ENCODE peak calls at places on chromosomes 5 and 9, in four cellular contexts. E is kidney, Z is cardiac muscle cell, O is epithelial cell of esophagus. C is an unnamed sample.

GRCh38 chr5:171806976-171807823 is 21.6 kb downstream of the SMIM23 start:
- DNase-seq in E (no peak), Z (no peak), O (peak; percentile 66), C (no peak)

GRCh38 chr9:88342246-88342645 is 46.0 kb upstream of the SPIN1 start:
- DNase-seq in E (no peak), Z (peak; percentile 47), O (no peak), C (no peak)

GRCh38 chr5:76537073-76537543 is 86.1 kb downstream of the F2RL2 start:
- DNase-seq in E (no peak), Z (no peak), O (peak; percentile 18), C (no peak)

GRCh38 chr5:122110990-122111389 is 18.4 kb upstream of the ZNF474 start:
- DNase-seq in E (no peak), Z (no peak), O (peak; percentile 80), C (no peak)

GRCh38 chr9:16421534-16421933 is 448.9 kb downstream of the BNC2 start:
- DNase-seq in E (no peak), Z (no peak), O (peak; percentile 24), C (no peak)

GRCh38 chr9:4297151-4297794 is 2.6 kb downstream of the GLIS3 start:
- DNase-seq in E (peak; percentile 92), Z (peak; percentile 90), O (peak; percentile 73), C (peak; percentile 80)

GRCh38 chr5:34503379-34504346 is 152.5 kb upstream of the RAI14 start:
- DNase-seq in E (no peak), Z (no peak), O (no peak), C (no peak)

GRCh38 chr5:171494452-171495121 is 75.1 kb downstream of the FGF18 start:
- DNase-seq in E (peak; percentile 92), Z (peak; percentile 92), O (peak; percentile 40), C (no peak)

GRCh38 chr9:93680445-93681315 is 104.3 kb downstream of the PHF2 start:
- DNase-seq in E (peak; percentile 68), Z (no peak), O (no peak), C (no peak)

GRCh38 chr5:16064135-16064893 is 115.3 kb downstream of the MARCHF11 start:
- DNase-seq in E (no peak), Z (no peak), O (no peak), C (no peak)

GRCh38 chr5:1093361-1093760 is 18.5 kb downstream of the SLC12A7 start:
- DNase-seq in E (no peak), Z (no peak), O (no peak), C (peak; percentile 84)

DNA sequence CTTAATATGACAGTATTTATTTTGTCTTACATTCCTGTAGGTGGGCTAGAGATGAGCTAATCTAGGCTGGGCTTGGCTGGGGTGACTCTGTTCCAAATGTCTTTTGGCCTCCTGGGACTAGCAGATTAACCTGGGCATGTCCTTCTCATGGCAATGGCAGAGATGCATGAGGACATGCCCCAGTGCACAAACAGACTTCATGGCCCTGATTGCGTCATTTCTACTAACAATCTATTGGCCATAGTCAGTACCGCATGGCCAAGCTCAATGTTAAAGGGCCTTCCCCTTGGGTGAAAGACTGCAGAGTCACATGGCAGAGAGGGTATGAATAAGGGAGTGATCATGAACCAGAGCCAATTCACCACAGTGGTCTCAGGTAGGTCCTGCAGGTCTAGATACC is 313.4 kb downstream of the MSX2 start:
- DNase-seq in E (no peak), Z (no peak), O (no peak), C (no peak)
- H3K4me3 ChIP-seq in E (no peak overlapping the region), Z (no peak overlapping the region), O (no peak overlapping the region), C (no peak overlapping the region)

DNA sequence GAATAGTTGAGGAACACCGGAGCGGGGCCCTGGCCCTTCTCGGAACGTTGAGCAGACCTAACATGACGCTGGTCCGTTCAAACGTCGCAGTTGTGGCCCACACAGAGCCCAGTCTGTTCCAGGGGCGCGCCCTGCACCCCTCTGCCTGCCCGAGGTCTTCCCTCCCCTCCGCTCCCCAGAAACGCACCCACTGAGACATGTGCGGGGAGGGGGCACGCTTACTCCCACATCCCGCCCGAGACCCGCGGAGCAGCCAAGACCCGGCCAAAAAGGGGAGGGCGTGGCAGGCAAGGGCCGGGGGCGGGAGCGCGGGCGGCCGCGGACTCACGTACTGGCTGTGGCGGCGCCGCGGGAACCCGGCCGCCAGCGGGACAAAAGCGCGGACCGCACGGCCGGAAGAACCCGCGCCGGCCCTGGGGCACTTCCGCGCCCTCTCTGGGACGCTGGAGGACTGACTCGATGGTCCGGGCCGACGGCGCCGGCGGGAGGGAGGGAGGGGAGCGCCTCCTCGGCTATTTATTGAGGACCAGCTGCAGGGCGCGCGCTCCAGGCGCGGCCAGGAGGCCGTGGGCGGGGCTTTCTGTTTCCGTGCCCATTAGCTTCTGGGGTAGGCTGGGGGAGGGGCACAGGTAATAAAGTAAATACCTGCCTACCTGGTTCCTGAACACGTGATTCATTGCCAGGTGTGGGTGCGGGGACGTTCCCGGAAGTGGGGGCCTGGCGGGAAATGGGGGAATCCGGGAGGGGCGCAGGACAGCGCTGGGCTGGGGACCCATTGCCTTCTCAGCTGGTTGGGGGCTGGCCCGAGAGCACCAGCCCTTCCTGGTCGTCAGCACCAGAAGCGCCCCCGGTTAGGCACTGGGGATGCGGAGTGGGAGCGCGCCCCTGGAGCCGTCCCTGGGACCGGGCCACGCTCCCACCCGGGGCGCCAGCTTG is at the start of gene ZFP62:
- DNase-seq in E (peak; percentile 98), Z (peak; percentile 95), O (peak; percentile 91), C (peak; percentile 96)
- TF ChIP-seq CTCF in E (no peak), Z (no peak), O (no peak), C (no peak)

DNA sequence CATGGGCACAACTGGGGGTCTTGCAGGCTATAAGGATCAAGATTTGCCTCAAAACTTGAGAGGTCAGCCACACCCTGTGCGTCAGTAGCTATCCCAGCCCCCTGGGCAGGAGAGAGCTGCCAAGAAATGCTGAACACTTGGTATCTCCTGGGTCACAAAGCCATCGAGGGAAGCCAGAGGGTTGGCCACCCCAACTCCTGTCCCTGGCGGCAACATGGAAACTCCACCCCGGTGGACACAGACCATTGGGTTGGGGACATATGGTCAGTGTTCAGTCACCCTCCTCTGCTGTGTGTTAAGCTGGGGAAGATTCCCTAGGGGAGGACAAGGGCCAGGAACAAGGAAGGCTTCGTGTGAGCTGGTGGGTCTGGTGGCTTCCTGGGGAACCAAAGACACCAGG is 140.6 kb downstream of the C5orf15 start:
- DNase-seq in E (peak; percentile 54), Z (no peak), O (no peak), C (no peak)
- H3K4me3 ChIP-seq in E (no peak overlapping the region), Z (no peak overlapping the region), O (no peak overlapping the region), C (no peak overlapping the region)

GRCh38 chr5:146475190-146475801 is 28.2 kb downstream of the TCERG1 start:
- DNase-seq in E (no peak), Z (peak; percentile 10), O (no peak), C (no peak)
- TF ChIP-seq CTCF in E (no peak), Z (peak; percentile 41), O (no peak), C (no peak)

DNA sequence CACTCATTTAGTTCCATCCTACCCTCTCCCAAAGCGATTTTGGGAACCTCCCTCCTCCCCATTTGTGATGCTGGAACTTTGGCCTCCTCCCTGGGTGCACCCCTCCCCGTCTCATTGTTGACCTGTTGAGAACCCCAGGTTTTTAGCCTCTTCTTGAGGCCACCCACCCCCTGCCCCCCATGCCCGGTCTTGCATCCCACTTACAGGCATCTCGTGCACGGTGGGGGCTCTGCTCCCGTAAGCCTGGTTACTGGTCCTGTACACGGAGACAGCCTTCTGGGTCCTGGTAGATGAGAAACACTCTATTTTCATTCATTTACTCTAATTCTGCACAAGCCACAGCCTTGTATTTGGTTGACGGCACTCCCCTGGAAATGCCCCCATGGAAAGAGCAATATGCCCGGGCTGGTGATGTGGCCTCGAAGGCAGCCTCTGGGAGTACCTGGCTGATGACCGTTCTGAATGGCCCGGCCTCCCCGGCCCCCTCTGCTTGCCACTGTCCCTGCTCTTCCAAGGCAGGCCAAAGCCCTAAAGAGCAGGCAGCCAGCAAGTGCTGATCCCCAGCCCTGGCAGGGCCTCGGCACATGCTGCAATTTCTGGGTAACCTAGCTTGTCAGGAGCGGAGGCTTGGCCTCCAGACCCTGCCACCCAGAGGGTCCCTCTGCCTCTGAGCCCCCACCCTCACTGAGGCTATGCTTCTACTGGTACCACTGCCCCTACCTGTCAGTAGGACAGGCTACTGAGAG is 1.9 kb upstream of the MRPS2 start:
- DNase-seq in E (peak; percentile 68), Z (no peak), O (no peak), C (peak; percentile 23)
- H3K4me3 ChIP-seq in E (peak overlapping the region; percentile 88), Z (no peak overlapping the region), O (no peak overlapping the region), C (no peak overlapping the region)

DNA sequence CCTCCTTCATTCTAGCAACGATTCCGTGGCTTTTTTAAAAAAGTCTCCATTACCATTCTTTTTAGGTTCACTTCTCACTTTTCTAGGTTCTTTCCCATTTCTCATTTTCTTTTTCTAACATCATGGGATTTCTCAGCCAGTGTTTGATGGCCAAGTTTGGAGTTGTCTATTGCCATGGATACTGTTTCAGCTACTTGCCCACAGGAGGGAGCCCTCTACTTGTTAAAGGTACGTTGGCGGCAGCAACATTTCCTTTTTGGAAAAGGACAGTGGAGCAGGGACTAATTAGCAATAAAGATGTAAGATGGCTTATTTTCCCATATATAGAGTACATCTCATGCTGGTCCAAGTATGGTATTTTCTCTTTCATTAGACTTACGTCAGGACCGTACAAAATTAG is 2257.5 kb upstream of the C9orf72 start:
- DNase-seq in E (no peak), Z (peak; percentile 14), O (peak; percentile 68), C (peak; percentile 74)
- TF ChIP-seq CTCF in E (peak; percentile 34), Z (no peak), O (peak; percentile 74), C (no peak)

DNA sequence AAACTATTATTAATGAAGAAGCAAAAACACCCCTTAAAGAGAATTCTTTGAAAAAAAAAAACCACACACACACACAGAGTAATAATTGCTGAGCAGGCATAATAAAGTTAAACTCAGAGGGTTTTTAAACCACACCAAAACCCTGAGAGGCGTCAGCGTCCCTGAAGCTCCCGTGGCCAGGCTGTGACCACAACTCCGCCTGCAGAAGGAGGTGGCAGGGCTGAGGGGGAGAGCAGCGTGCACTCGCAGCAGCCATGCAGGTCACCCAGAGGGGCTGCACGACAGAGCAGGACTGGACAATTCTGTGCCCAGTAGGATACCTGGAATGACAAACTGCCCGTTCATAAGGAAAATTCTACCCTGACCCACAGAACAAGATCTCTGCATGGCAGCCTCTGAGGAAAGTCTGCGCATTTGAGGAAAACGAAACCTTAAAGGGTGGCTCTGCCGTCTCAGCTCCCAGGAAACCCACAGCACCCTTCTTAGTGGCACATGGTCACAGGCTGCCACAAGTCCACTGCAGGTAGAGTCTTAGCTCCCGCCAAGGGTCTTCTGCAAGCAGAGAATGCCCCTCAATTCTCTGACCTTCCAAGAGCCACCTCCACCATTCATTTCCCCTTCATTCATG is 44.0 kb downstream of the ROR2 start:
- DNase-seq in E (no peak), Z (no peak), O (no peak), C (peak; percentile 58)
- H3K4me3 ChIP-seq in E (peak overlapping the region; percentile 56), Z (no peak overlapping the region), O (peak overlapping the region; percentile 3), C (no peak overlapping the region)

DNA sequence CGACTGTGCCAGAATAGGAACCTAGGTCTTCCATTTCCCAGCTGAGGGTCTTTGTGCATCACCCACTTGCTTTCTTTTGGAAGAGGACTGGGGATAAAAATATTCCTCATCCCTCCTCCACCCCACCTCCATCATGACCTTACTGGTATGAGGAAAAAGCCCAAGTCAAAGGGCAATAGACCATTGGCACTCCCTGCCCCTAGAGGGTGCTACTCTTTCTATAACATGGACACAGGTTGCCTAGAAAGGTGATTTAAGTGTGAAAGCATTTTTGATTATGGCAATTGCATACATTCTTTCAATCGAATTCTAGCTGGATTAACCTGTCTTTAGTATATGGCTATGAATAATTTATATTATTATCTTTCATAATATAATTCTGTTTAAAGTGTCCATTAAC is 22.8 kb upstream of the ZNF618 start:
- DNase-seq in E (no peak), Z (peak; percentile 15), O (peak; percentile 34), C (peak; percentile 52)
- TF ChIP-seq CTCF in E (peak; percentile 65), Z (peak; percentile 50), O (peak; percentile 58), C (no peak)

C was measured in mucosa of descending colon.